ENCODE peak calls at places on chromosomes 13 and 19, in six cellular contexts. U is T47D, I is body of pancreas, O is upper lobe of right lung, R is tibial nerve, K is neural progenitor cell. Q is an unnamed sample.

GRCh38 chr13:111906816-111907215 is 160.1 kb upstream of the SOX1 start:
- DNase-seq in I (no peak), U (no peak), O (no peak), K (no peak), R (no peak), Q (no peak)

GRCh38 chr13:114166381-114167131 is 12.5 kb upstream of the CFAP97D2 start:
- DNase-seq in U (no peak), K (no peak), R (no peak), O (no peak), I (no peak), Q (no peak)

GRCh38 chr13:73416093-73416492 is 357.3 kb downstream of the KLF5 start:
- DNase-seq in K (peak), R (no peak), O (no peak), I (no peak), U (no peak), Q (no peak)

GRCh38 chr19:10013316-10013715 is at the start of gene RDH8:
- DNase-seq in O (no peak), K (no peak), R (no peak), U (no peak), I (no peak), Q (no peak)

GRCh38 chr19:58395220-58395978 is at the start of gene RNF225:
- DNase-seq in O (peak), I (no peak), R (no peak), U (peak), K (no peak), Q (no peak)

GRCh38 chr13:33466262-33466661 is 180.7 kb upstream of the STARD13 start:
- DNase-seq in I (no peak), R (no peak), U (no peak), O (no peak), K (no peak), Q (no peak)

GRCh38 chr19:3762501-3763459 is at the start of gene MRPL54:
- DNase-seq in I (peak), U (peak), K (peak), O (peak), R (peak), Q (peak)

GRCh38 chr13:32153056-32153455 is 121.5 kb downstream of the FRY start:
- DNase-seq in K (no peak), O (no peak), I (no peak), R (no peak), U (no peak), Q (no peak)

GRCh38 chr13:44064376-44064775 is 184.7 kb downstream of the LACC1 start:
- DNase-seq in U (no peak), O (no peak), K (no peak), R (no peak), I (no peak), Q (no peak)

GRCh38 chr13:35014606-35015005 is 72.5 kb downstream of the NBEA start:
- DNase-seq in K (peak), I (no peak), R (no peak), U (no peak), O (no peak), Q (peak)

GRCh38 chr13:34748561-34748960 is 193.5 kb upstream of the NBEA start:
- DNase-seq in O (no peak), R (no peak), I (no peak), U (no peak), K (no peak), Q (no peak)

GRCh38 chr13:78881746-78882145 is 222.8 kb upstream of the OBI1 start:
- DNase-seq in I (no peak), K (no peak), U (no peak), R (no peak), O (no peak), Q (no peak)

GRCh38 chr19:898663-899062 is 5.4 kb downstream of the RNU6-9 start:
- DNase-seq in U (no peak), O (no peak), I (peak), R (no peak), K (peak), Q (peak)

GRCh38 chr19:50537769-50538230 is 24.1 kb upstream of the ASPDH start:
- DNase-seq in K (peak), R (no peak), U (peak), O (peak), I (peak), Q (peak)

GRCh38 chr13:36352350-36352749 is 6.2 kb upstream of the SPART start:
- DNase-seq in K (no peak), I (no peak), R (no peak), O (no peak), U (no peak), Q (no peak)

GRCh38 chr13:74573654-74574053 is 439.4 kb upstream of the KLF12 start:
- DNase-seq in K (peak), O (no peak), R (no peak), U (peak), I (no peak), Q (no peak)

GRCh38 chr13:27264181-27264580 is 6.4 kb upstream of the RASL11A start:
- DNase-seq in R (no peak), U (no peak), I (peak), K (no peak), O (no peak), Q (no peak)

GRCh38 chr13:32040052-32040642 is 8.6 kb downstream of the FRY start:
- DNase-seq in U (no peak), I (no peak), K (no peak), R (no peak), O (no peak), Q (no peak)

GRCh38 chr13:79631260-79631659 is 150.3 kb downstream of the NDFIP2 start:
- DNase-seq in K (no peak), I (no peak), O (no peak), U (peak), R (no peak), Q (no peak)